ENCODE peak calls at places on chromosome 5, in seven cellular contexts. One of them, this sample, is unnamed.

GRCh38 chr5:111226556-111226955 is 2.4 kb downstream of the CAMK4 start:
- DNase-seq in fibroblast of the conjunctiva: no peak
- DNase-seq in COR-L47: no peak
- DNase-seq in dorsolateral prefrontal cortex: no peak
- DNase-seq in erythroblast: no peak
- DNase-seq in NCI-H1092: no peak
- DNase-seq in NCI-H1436: no peak
- DNase-seq in this sample: no peak

GRCh38 chr5:172688735-172689572 is 47.9 kb downstream of the NEURL1B start:
- DNase-seq in NCI-H1436: no peak
- DNase-seq in dorsolateral prefrontal cortex: no peak
- DNase-seq in COR-L47: no peak
- DNase-seq in erythroblast: no peak
- DNase-seq in fibroblast of the conjunctiva: no peak
- DNase-seq in NCI-H1092: no peak
- DNase-seq in this sample: peak; percentile 51

GRCh38 chr5:15752886-15753285 is 252.9 kb downstream of the FBXL7 start:
- DNase-seq in COR-L47: no peak
- DNase-seq in NCI-H1092: no peak
- DNase-seq in dorsolateral prefrontal cortex: no peak
- DNase-seq in erythroblast: no peak
- DNase-seq in fibroblast of the conjunctiva: peak; percentile 20
- DNase-seq in NCI-H1436: no peak
- DNase-seq in this sample: peak; percentile 38

GRCh38 chr5:36058776-36059175 is 7.9 kb downstream of the UGT3A2 start:
- DNase-seq in erythroblast: no peak
- DNase-seq in NCI-H1092: no peak
- DNase-seq in COR-L47: no peak
- DNase-seq in NCI-H1436: peak; percentile 18
- DNase-seq in dorsolateral prefrontal cortex: no peak
- DNase-seq in fibroblast of the conjunctiva: no peak
- DNase-seq in this sample: no peak

GRCh38 chr5:122195784-122196394 is 66.5 kb downstream of the ZNF474 start:
- DNase-seq in NCI-H1436: peak; percentile 37
- DNase-seq in COR-L47: peak; percentile 47
- DNase-seq in NCI-H1092: peak; percentile 23
- DNase-seq in fibroblast of the conjunctiva: peak; percentile 51
- DNase-seq in dorsolateral prefrontal cortex: no peak
- DNase-seq in erythroblast: peak; percentile 47
- DNase-seq in this sample: peak; percentile 72

GRCh38 chr5:56910123-56910951 is 941 bp downstream of the SETD9 start:
- DNase-seq in fibroblast of the conjunctiva: peak; percentile 3
- DNase-seq in NCI-H1092: peak; percentile 6
- DNase-seq in COR-L47: peak; percentile 62
- DNase-seq in NCI-H1436: peak; percentile 64
- DNase-seq in dorsolateral prefrontal cortex: peak; percentile 24
- DNase-seq in erythroblast: peak; percentile 79
- DNase-seq in this sample: peak; percentile 80

GRCh38 chr5:56155992-56156584 is 77.0 kb downstream of the ANKRD55 start:
- DNase-seq in erythroblast: peak; percentile 9
- DNase-seq in COR-L47: no peak
- DNase-seq in fibroblast of the conjunctiva: no peak
- DNase-seq in NCI-H1436: no peak
- DNase-seq in NCI-H1092: no peak
- DNase-seq in dorsolateral prefrontal cortex: no peak
- DNase-seq in this sample: peak; percentile 33

GRCh38 chr5:108629779-108630178 is 117.9 kb upstream of the FER start:
- DNase-seq in COR-L47: no peak
- DNase-seq in NCI-H1436: no peak
- DNase-seq in dorsolateral prefrontal cortex: no peak
- DNase-seq in fibroblast of the conjunctiva: no peak
- DNase-seq in erythroblast: no peak
- DNase-seq in NCI-H1092: no peak
- DNase-seq in this sample: no peak

GRCh38 chr5:40603378-40603777 is 76.3 kb upstream of the PTGER4 start:
- DNase-seq in COR-L47: no peak
- DNase-seq in fibroblast of the conjunctiva: no peak
- DNase-seq in NCI-H1436: no peak
- DNase-seq in dorsolateral prefrontal cortex: no peak
- DNase-seq in NCI-H1092: no peak
- DNase-seq in erythroblast: no peak
- DNase-seq in this sample: peak; percentile 75

GRCh38 chr5:15821506-15821905 is 321.5 kb downstream of the FBXL7 start:
- DNase-seq in NCI-H1092: no peak
- DNase-seq in NCI-H1436: no peak
- DNase-seq in fibroblast of the conjunctiva: no peak
- DNase-seq in COR-L47: no peak
- DNase-seq in dorsolateral prefrontal cortex: no peak
- DNase-seq in erythroblast: no peak
- DNase-seq in this sample: peak; percentile 15

GRCh38 chr5:151622367-151623097 is 31.4 kb upstream of the FAT2 start:
- DNase-seq in NCI-H1092: no peak
- DNase-seq in erythroblast: no peak
- DNase-seq in NCI-H1436: peak; percentile 56
- DNase-seq in dorsolateral prefrontal cortex: no peak
- DNase-seq in fibroblast of the conjunctiva: no peak
- DNase-seq in COR-L47: peak; percentile 86
- DNase-seq in this sample: no peak

GRCh38 chr5:71601222-71602026 is 14.3 kb downstream of the MCCC2 start:
- DNase-seq in fibroblast of the conjunctiva: peak; percentile 94
- DNase-seq in dorsolateral prefrontal cortex: no peak
- DNase-seq in NCI-H1092: no peak
- DNase-seq in COR-L47: peak; percentile 4
- DNase-seq in erythroblast: peak; percentile 74
- DNase-seq in NCI-H1436: peak; percentile 2
- DNase-seq in this sample: peak; percentile 93

GRCh38 chr5:151174612-151175101 is 17.1 kb upstream of the ANXA6 start:
- DNase-seq in NCI-H1436: no peak
- DNase-seq in erythroblast: no peak
- DNase-seq in COR-L47: no peak
- DNase-seq in dorsolateral prefrontal cortex: no peak
- DNase-seq in fibroblast of the conjunctiva: no peak
- DNase-seq in NCI-H1092: no peak
- DNase-seq in this sample: no peak

GRCh38 chr5:66932446-66932845 is 264.2 kb downstream of the CD180 start:
- DNase-seq in NCI-H1436: no peak
- DNase-seq in erythroblast: no peak
- DNase-seq in dorsolateral prefrontal cortex: no peak
- DNase-seq in COR-L47: no peak
- DNase-seq in fibroblast of the conjunctiva: peak; percentile 21
- DNase-seq in NCI-H1092: no peak
- DNase-seq in this sample: no peak

GRCh38 chr5:109326864-109327263 is 82.9 kb downstream of the PJA2 start:
- DNase-seq in NCI-H1092: no peak
- DNase-seq in COR-L47: no peak
- DNase-seq in dorsolateral prefrontal cortex: no peak
- DNase-seq in NCI-H1436: no peak
- DNase-seq in erythroblast: no peak
- DNase-seq in fibroblast of the conjunctiva: no peak
- DNase-seq in this sample: no peak

GRCh38 chr5:160635046-160635445 is 213.4 kb downstream of the PTTG1 start:
- DNase-seq in fibroblast of the conjunctiva: no peak
- DNase-seq in erythroblast: no peak
- DNase-seq in dorsolateral prefrontal cortex: no peak
- DNase-seq in NCI-H1436: no peak
- DNase-seq in COR-L47: no peak
- DNase-seq in NCI-H1092: no peak
- DNase-seq in this sample: no peak

GRCh38 chr5:170338933-170339779 is 41.6 kb upstream of the LCP2 start:
- DNase-seq in dorsolateral prefrontal cortex: no peak
- DNase-seq in fibroblast of the conjunctiva: no peak
- DNase-seq in COR-L47: no peak
- DNase-seq in NCI-H1436: no peak
- DNase-seq in NCI-H1092: no peak
- DNase-seq in erythroblast: peak; percentile 79
- DNase-seq in this sample: no peak